ENCODE peak calls at places on chromosomes 13 and 19, in nine cellular contexts. One of them, this sample, is unnamed.

GRCh38 chr19:17325881-17326594 is 8.6 kb downstream of the ANO8 start:
- DNase-seq in HCT116: no peak
- DNase-seq in PC-3: no peak
- DNase-seq in GM23248: no peak
- DNase-seq in OCI-LY7: no peak
- DNase-seq in hepatocyte: no peak
- DNase-seq in neural progenitor cell: no peak
- DNase-seq in SK-N-SH: no peak
- DNase-seq in MM.1S: no peak
- DNase-seq in this sample: no peak

GRCh38 chr19:10544753-10545251 is 1.1 kb downstream of the ATG4D start:
- DNase-seq in PC-3: no peak
- DNase-seq in hepatocyte: no peak
- DNase-seq in MM.1S: no peak
- DNase-seq in OCI-LY7: peak; percentile 30
- DNase-seq in neural progenitor cell: peak; percentile 33
- DNase-seq in HCT116: no peak
- DNase-seq in SK-N-SH: peak; percentile 33
- DNase-seq in GM23248: no peak
- DNase-seq in this sample: peak; percentile 29

GRCh38 chr19:45069056-45069455 is 7.2 kb downstream of the ZNF296 start:
- DNase-seq in MM.1S: no peak
- DNase-seq in HCT116: no peak
- DNase-seq in neural progenitor cell: peak; percentile 33
- DNase-seq in PC-3: peak; percentile 24
- DNase-seq in GM23248: peak; percentile 43
- DNase-seq in OCI-LY7: no peak
- DNase-seq in SK-N-SH: peak; percentile 36
- DNase-seq in hepatocyte: peak; percentile 39
- DNase-seq in this sample: peak; percentile 65

GRCh38 chr19:58474997-58475713 is 997 bp upstream of the ZNF446 start:
- DNase-seq in hepatocyte: no peak
- DNase-seq in PC-3: no peak
- DNase-seq in OCI-LY7: no peak
- DNase-seq in GM23248: no peak
- DNase-seq in MM.1S: no peak
- DNase-seq in HCT116: no peak
- DNase-seq in SK-N-SH: no peak
- DNase-seq in neural progenitor cell: no peak
- DNase-seq in this sample: no peak

GRCh38 chr19:43463381-43464088 is 1.9 kb downstream of the LYPD3 start:
- DNase-seq in HCT116: peak; percentile 90
- DNase-seq in OCI-LY7: peak; percentile 95
- DNase-seq in PC-3: peak; percentile 91
- DNase-seq in hepatocyte: peak; percentile 98
- DNase-seq in SK-N-SH: peak; percentile 98
- DNase-seq in neural progenitor cell: peak; percentile 97
- DNase-seq in MM.1S: peak; percentile 94
- DNase-seq in GM23248: peak; percentile 90
- DNase-seq in this sample: peak; percentile 99

GRCh38 chr13:113897966-113898365 is 34.1 kb upstream of the GAS6 start:
- DNase-seq in GM23248: no peak
- DNase-seq in HCT116: no peak
- DNase-seq in OCI-LY7: no peak
- DNase-seq in SK-N-SH: no peak
- DNase-seq in MM.1S: no peak
- DNase-seq in hepatocyte: no peak
- DNase-seq in neural progenitor cell: no peak
- DNase-seq in PC-3: peak; percentile 7
- DNase-seq in this sample: no peak

GRCh38 chr13:105519766-105520165 is 1015.7 kb downstream of the EFNB2 start:
- DNase-seq in MM.1S: no peak
- DNase-seq in neural progenitor cell: no peak
- DNase-seq in PC-3: no peak
- DNase-seq in SK-N-SH: no peak
- DNase-seq in hepatocyte: no peak
- DNase-seq in OCI-LY7: no peak
- DNase-seq in HCT116: no peak
- DNase-seq in GM23248: no peak
- DNase-seq in this sample: no peak

GRCh38 chr19:8413593-8413923 is 453 bp downstream of the MARCHF2 start:
- DNase-seq in neural progenitor cell: no peak
- DNase-seq in SK-N-SH: no peak
- DNase-seq in PC-3: no peak
- DNase-seq in HCT116: no peak
- DNase-seq in GM23248: peak; percentile 20
- DNase-seq in MM.1S: no peak
- DNase-seq in hepatocyte: no peak
- DNase-seq in OCI-LY7: peak; percentile 13
- DNase-seq in this sample: no peak

GRCh38 chr19:9966024-9966423 is 29.7 kb upstream of the OLFM2 start:
- DNase-seq in hepatocyte: no peak
- DNase-seq in SK-N-SH: no peak
- DNase-seq in HCT116: no peak
- DNase-seq in PC-3: no peak
- DNase-seq in GM23248: no peak
- DNase-seq in OCI-LY7: no peak
- DNase-seq in neural progenitor cell: no peak
- DNase-seq in MM.1S: no peak
- DNase-seq in this sample: no peak

GRCh38 chr19:32566246-32566830 is 14.7 kb upstream of the PDCD5 start:
- DNase-seq in hepatocyte: no peak
- DNase-seq in neural progenitor cell: no peak
- DNase-seq in GM23248: peak; percentile 50
- DNase-seq in SK-N-SH: no peak
- DNase-seq in PC-3: no peak
- DNase-seq in OCI-LY7: no peak
- DNase-seq in MM.1S: no peak
- DNase-seq in HCT116: no peak
- DNase-seq in this sample: no peak

GRCh38 chr19:46220038-46220615 is 9.4 kb upstream of the IGFL1 start:
- DNase-seq in hepatocyte: no peak
- DNase-seq in GM23248: no peak
- DNase-seq in HCT116: no peak
- DNase-seq in OCI-LY7: no peak
- DNase-seq in MM.1S: no peak
- DNase-seq in neural progenitor cell: no peak
- DNase-seq in PC-3: no peak
- DNase-seq in SK-N-SH: no peak
- DNase-seq in this sample: no peak

GRCh38 chr19:45130888-45131615 is 29.7 kb downstream of the NKPD1 start:
- DNase-seq in PC-3: peak; percentile 58
- DNase-seq in HCT116: peak; percentile 19
- DNase-seq in neural progenitor cell: peak; percentile 43
- DNase-seq in GM23248: peak; percentile 50
- DNase-seq in OCI-LY7: peak; percentile 89
- DNase-seq in SK-N-SH: no peak
- DNase-seq in MM.1S: peak; percentile 39
- DNase-seq in hepatocyte: peak; percentile 62
- DNase-seq in this sample: no peak

GRCh38 chr19:55206664-55207500 is 2.4 kb downstream of the PTPRH start:
- DNase-seq in neural progenitor cell: peak; percentile 77
- DNase-seq in OCI-LY7: no peak
- DNase-seq in GM23248: peak; percentile 96
- DNase-seq in MM.1S: peak; percentile 17
- DNase-seq in HCT116: peak; percentile 67
- DNase-seq in SK-N-SH: peak; percentile 96
- DNase-seq in hepatocyte: peak; percentile 96
- DNase-seq in PC-3: peak; percentile 96
- DNase-seq in this sample: peak; percentile 83

GRCh38 chr13:73683746-73684145 is 450.5 kb downstream of the KLF12 start:
- DNase-seq in GM23248: no peak
- DNase-seq in SK-N-SH: no peak
- DNase-seq in PC-3: no peak
- DNase-seq in HCT116: no peak
- DNase-seq in neural progenitor cell: no peak
- DNase-seq in hepatocyte: no peak
- DNase-seq in MM.1S: no peak
- DNase-seq in OCI-LY7: no peak
- DNase-seq in this sample: no peak

GRCh38 chr19:56111601-56112312 is 9.3 kb downstream of the ZNF787 start:
- DNase-seq in hepatocyte: no peak
- DNase-seq in SK-N-SH: peak; percentile 33
- DNase-seq in GM23248: no peak
- DNase-seq in neural progenitor cell: peak; percentile 37
- DNase-seq in PC-3: no peak
- DNase-seq in HCT116: no peak
- DNase-seq in OCI-LY7: no peak
- DNase-seq in MM.1S: no peak
- DNase-seq in this sample: peak; percentile 53

GRCh38 chr19:27774827-27775226 is 1438.1 kb downstream of the UQCRFS1 start:
- DNase-seq in hepatocyte: no peak
- DNase-seq in SK-N-SH: no peak
- DNase-seq in PC-3: peak; percentile 5
- DNase-seq in HCT116: no peak
- DNase-seq in neural progenitor cell: no peak
- DNase-seq in GM23248: peak; percentile 7
- DNase-seq in MM.1S: peak; percentile 45
- DNase-seq in OCI-LY7: peak; percentile 67
- DNase-seq in this sample: peak; percentile 63

GRCh38 chr19:52603558-52604207 is 33.6 kb downstream of the ZNF701 start:
- DNase-seq in HCT116: no peak
- DNase-seq in neural progenitor cell: no peak
- DNase-seq in hepatocyte: no peak
- DNase-seq in SK-N-SH: no peak
- DNase-seq in PC-3: no peak
- DNase-seq in GM23248: peak; percentile 54
- DNase-seq in MM.1S: no peak
- DNase-seq in OCI-LY7: no peak
- DNase-seq in this sample: no peak

GRCh38 chr13:100828226-100828625 is 153.6 kb upstream of the TMTC4 start:
- DNase-seq in GM23248: no peak
- DNase-seq in hepatocyte: no peak
- DNase-seq in HCT116: no peak
- DNase-seq in SK-N-SH: peak; percentile 28
- DNase-seq in OCI-LY7: no peak
- DNase-seq in neural progenitor cell: peak; percentile 70
- DNase-seq in MM.1S: no peak
- DNase-seq in PC-3: no peak
- DNase-seq in this sample: peak; percentile 70

GRCh38 chr13:29849731-29850212 is 645 bp downstream of the UBL3 start:
- DNase-seq in MM.1S: peak; percentile 15
- DNase-seq in HCT116: no peak
- DNase-seq in SK-N-SH: peak; percentile 70
- DNase-seq in neural progenitor cell: peak; percentile 74
- DNase-seq in PC-3: peak; percentile 55
- DNase-seq in hepatocyte: peak; percentile 82
- DNase-seq in OCI-LY7: no peak
- DNase-seq in GM23248: peak; percentile 91
- DNase-seq in this sample: peak; percentile 60

DNA sequence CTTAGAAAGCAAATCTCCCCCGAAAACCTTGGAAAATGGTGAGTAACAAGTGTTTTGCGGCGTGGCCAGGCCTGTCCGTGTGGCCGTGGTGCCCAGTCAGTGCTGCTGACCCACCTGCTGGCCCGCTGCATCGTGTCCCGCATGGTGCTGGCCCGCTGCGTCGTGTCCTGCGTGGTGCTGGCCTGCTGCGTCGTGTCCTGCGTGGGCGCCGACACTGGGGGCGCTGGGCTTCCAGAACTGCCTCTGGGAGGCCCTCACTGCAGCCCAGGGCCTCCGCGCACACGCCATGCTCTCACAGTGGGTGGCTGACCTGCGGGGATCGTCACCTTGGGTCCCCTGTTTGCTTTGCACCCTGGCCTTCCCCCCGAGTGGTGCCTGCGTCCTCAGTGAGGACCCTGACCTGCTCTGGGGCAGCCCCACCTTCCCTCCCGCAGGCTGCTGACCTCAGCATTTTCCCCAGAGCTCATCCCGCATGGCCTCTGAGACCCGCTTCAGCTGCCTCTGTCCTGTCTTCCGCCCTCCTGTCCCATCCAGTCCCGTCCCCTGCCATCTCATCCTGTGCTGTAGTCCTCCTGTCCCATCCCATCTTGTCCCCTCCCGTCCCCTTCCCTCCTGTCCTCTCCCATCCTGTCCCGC is 10.6 kb downstream of the PLEKHJ1 start:
- DNase-seq in hepatocyte: no peak
- DNase-seq in OCI-LY7: no peak
- DNase-seq in GM23248: no peak
- DNase-seq in SK-N-SH: no peak
- DNase-seq in HCT116: no peak
- DNase-seq in PC-3: no peak
- DNase-seq in neural progenitor cell: no peak
- DNase-seq in MM.1S: no peak
- DNase-seq in this sample: no peak
- TF ChIP-seq EZH2phosphoT487 in hepatocyte: no peak
- TF ChIP-seq EZH2phosphoT487 in OCI-LY7: no peak
- TF ChIP-seq EZH2phosphoT487 in GM23248: no peak
- TF ChIP-seq EZH2phosphoT487 in SK-N-SH: no peak
- TF ChIP-seq EZH2phosphoT487 in HCT116: no peak
- TF ChIP-seq EZH2phosphoT487 in PC-3: no peak
- TF ChIP-seq EZH2phosphoT487 in neural progenitor cell: no peak
- TF ChIP-seq EZH2phosphoT487 in MM.1S: no peak
- TF ChIP-seq EZH2phosphoT487 in this sample: no peak

GRCh38 chr13:45490068-45490467 is 25.3 kb downstream of the COG3 start:
- DNase-seq in hepatocyte: no peak
- DNase-seq in MM.1S: no peak
- DNase-seq in OCI-LY7: peak; percentile 13
- DNase-seq in SK-N-SH: peak; percentile 27
- DNase-seq in PC-3: peak; percentile 2
- DNase-seq in GM23248: no peak
- DNase-seq in neural progenitor cell: no peak
- DNase-seq in HCT116: no peak
- DNase-seq in this sample: peak; percentile 56
- TF ChIP-seq EZH2phosphoT487 in hepatocyte: no peak
- TF ChIP-seq EZH2phosphoT487 in MM.1S: no peak
- TF ChIP-seq EZH2phosphoT487 in OCI-LY7: no peak
- TF ChIP-seq EZH2phosphoT487 in SK-N-SH: no peak
- TF ChIP-seq EZH2phosphoT487 in PC-3: no peak
- TF ChIP-seq EZH2phosphoT487 in GM23248: no peak
- TF ChIP-seq EZH2phosphoT487 in neural progenitor cell: no peak
- TF ChIP-seq EZH2phosphoT487 in HCT116: no peak
- TF ChIP-seq EZH2phosphoT487 in this sample: no peak

GRCh38 chr19:29620931-29621351 is 14.9 kb downstream of the POP4 start:
- DNase-seq in SK-N-SH: no peak
- DNase-seq in hepatocyte: no peak
- DNase-seq in PC-3: no peak
- DNase-seq in HCT116: no peak
- DNase-seq in neural progenitor cell: no peak
- DNase-seq in OCI-LY7: no peak
- DNase-seq in GM23248: no peak
- DNase-seq in MM.1S: no peak
- DNase-seq in this sample: no peak
- TF ChIP-seq EZH2phosphoT487 in SK-N-SH: no peak
- TF ChIP-seq EZH2phosphoT487 in hepatocyte: no peak
- TF ChIP-seq EZH2phosphoT487 in PC-3: no peak
- TF ChIP-seq EZH2phosphoT487 in HCT116: no peak
- TF ChIP-seq EZH2phosphoT487 in neural progenitor cell: no peak
- TF ChIP-seq EZH2phosphoT487 in OCI-LY7: no peak
- TF ChIP-seq EZH2phosphoT487 in GM23248: no peak
- TF ChIP-seq EZH2phosphoT487 in MM.1S: no peak
- TF ChIP-seq EZH2phosphoT487 in this sample: no peak

GRCh38 chr13:21216332-21216731 is 39.9 kb downstream of the MRPL57 start:
- DNase-seq in HCT116: no peak
- DNase-seq in PC-3: no peak
- DNase-seq in neural progenitor cell: peak; percentile 12
- DNase-seq in MM.1S: no peak
- DNase-seq in hepatocyte: no peak
- DNase-seq in GM23248: peak; percentile 16
- DNase-seq in OCI-LY7: no peak
- DNase-seq in SK-N-SH: no peak
- DNase-seq in this sample: peak; percentile 24
- TF ChIP-seq EZH2phosphoT487 in HCT116: no peak
- TF ChIP-seq EZH2phosphoT487 in PC-3: no peak
- TF ChIP-seq EZH2phosphoT487 in neural progenitor cell: no peak
- TF ChIP-seq EZH2phosphoT487 in MM.1S: no peak
- TF ChIP-seq EZH2phosphoT487 in hepatocyte: no peak
- TF ChIP-seq EZH2phosphoT487 in GM23248: no peak
- TF ChIP-seq EZH2phosphoT487 in OCI-LY7: no peak
- TF ChIP-seq EZH2phosphoT487 in SK-N-SH: no peak
- TF ChIP-seq EZH2phosphoT487 in this sample: no peak